ENCODE peak calls at places on chromosomes 1 and 21, in five cellular contexts. D, E, N, V and P are unnamed samples.

GRCh38 chr21:41326414-41327080 is 9.9 kb downstream of the FAM3B start:
- DNase-seq in N (no peak), V (no peak), D (no peak), E (no peak), P (no peak)

GRCh38 chr1:75079535-75080290 is 54.5 kb upstream of the LHX8 start:
- DNase-seq in D (no peak), V (no peak), E (no peak), N (no peak), P (no peak)

GRCh38 chr1:53729536-53730485 is 9.2 kb downstream of the GLIS1 start:
- DNase-seq in V (no peak), N (no peak), E (no peak), D (no peak), P (no peak)

GRCh38 chr1:24981632-24982007 is 51.5 kb upstream of the RUNX3 start:
- DNase-seq in V (no peak), E (no peak), D (no peak), N (no peak), P (no peak)

GRCh38 chr1:213720032-213720431 is 267.7 kb upstream of the PROX1 start:
- DNase-seq in V (peak), N (no peak), D (no peak), E (no peak), P (no peak)

GRCh38 chr1:26317612-26318337 is at the start of gene CD52:
- DNase-seq in V (no peak), E (peak), N (peak), D (no peak), P (no peak)

GRCh38 chr1:53303651-53304515 is 24.0 kb downstream of the LRP8 start:
- DNase-seq in V (no peak), E (no peak), D (no peak), N (no peak), P (no peak)

GRCh38 chr1:240145120-240145519 is 53.4 kb downstream of the FMN2 start:
- DNase-seq in D (no peak), V (no peak), N (no peak), E (no peak), P (no peak)

GRCh38 chr21:17784604-17785402 is 34.4 kb downstream of the C21orf91 start:
- DNase-seq in V (no peak), N (no peak), E (no peak), D (no peak), P (no peak)

GRCh38 chr1:89041055-89041707 is 18.5 kb upstream of the GBP3 start:
- DNase-seq in D (no peak), E (no peak), N (no peak), V (no peak), P (no peak)

GRCh38 chr1:100130552-100131077 is 2.1 kb downstream of the SASS6 start:
- DNase-seq in E (no peak), V (no peak), N (no peak), D (no peak), P (no peak)

GRCh38 chr1:216124382-216124781 is 298.9 kb downstream of the USH2A start:
- DNase-seq in N (no peak), V (no peak), D (no peak), E (no peak), P (no peak)

GRCh38 chr1:3391711-3392110 is 62.8 kb upstream of the ARHGEF16 start:
- DNase-seq in E (no peak), N (no peak), V (no peak), D (peak), P (no peak)

GRCh38 chr1:244095523-244095911 is 44.4 kb downstream of the ZBTB18 start:
- DNase-seq in V (no peak), D (no peak), E (no peak), N (no peak), P (no peak)

GRCh38 chr1:204503122-204503912 is 8.7 kb upstream of the PIK3C2B start:
- DNase-seq in E (no peak), N (no peak), V (peak), D (peak), P (peak)

GRCh38 chr1:201466492-201466891 is 2.5 kb downstream of the PHLDA3 start:
- DNase-seq in V (no peak), E (no peak), D (no peak), N (no peak), P (no peak)

GRCh38 chr1:234067584-234067983 is 163.1 kb downstream of the SLC35F3 start:
- DNase-seq in E (no peak), V (no peak), N (no peak), D (no peak), P (no peak)

GRCh38 chr1:20124451-20125057 is 5.2 kb upstream of the PLA2G2D start:
- DNase-seq in V (no peak), E (no peak), N (no peak), D (no peak), P (no peak)

GRCh38 chr21:33541105-33541711 is 709 bp downstream of the GART start:
- DNase-seq in D (no peak), N (no peak), E (no peak), V (no peak), P (no peak)